ENCODE peak calls at places on chromosomes 5 and 9, in four cellular contexts. I is HL-60, N is right atrium auricular region, Q is heart left ventricle. C is an unnamed sample.

GRCh38 chr5:108295588-108296368 is 86.1 kb downstream of the FBXL17 start:
- DNase-seq in I (no peak), N (no peak), Q (no peak), C (no peak)

GRCh38 chr9:35609820-35610163 is 4.7 kb downstream of the TESK1 start:
- DNase-seq in I (no peak), N (no peak), Q (no peak), C (no peak)

GRCh38 chr5:174146556-174146955 is 101.0 kb downstream of the NSG2 start:
- DNase-seq in I (no peak), N (peak; percentile 13), Q (no peak), C (no peak)

GRCh38 chr5:74643160-74643562 is 2.6 kb upstream of the ENC1 start:
- DNase-seq in I (peak; percentile 44), N (no peak), Q (peak; percentile 25), C (peak; percentile 92)

GRCh38 chr9:136010176-136010575 is 49.0 kb upstream of the UBAC1 start:
- DNase-seq in I (no peak), N (no peak), Q (peak; percentile 22), C (no peak)

GRCh38 chr9:107260437-107261081 is 22.5 kb upstream of the RAD23B start:
- DNase-seq in I (peak; percentile 13), N (no peak), Q (no peak), C (no peak)

GRCh38 chr5:100824635-100825034 is 78.4 kb downstream of the ST8SIA4 start:
- DNase-seq in I (no peak), N (no peak), Q (no peak), C (no peak)

GRCh38 chr9:132008871-132009812 is 70.5 kb downstream of the MED27 start:
- DNase-seq in I (no peak), N (no peak), Q (no peak), C (no peak)

GRCh38 chr5:73674669-73675004 is 48.6 kb downstream of the ARHGEF28 start:
- DNase-seq in I (no peak), N (no peak), Q (no peak), C (no peak)

GRCh38 chr9:3794005-3794404 is 268.2 kb upstream of the RFX3 start:
- DNase-seq in I (no peak), N (no peak), Q (no peak), C (peak; percentile 56)

GRCh38 chr5:50874985-50875330 is 208.5 kb downstream of the PARP8 start:
- DNase-seq in I (peak; percentile 3), N (no peak), Q (no peak), C (no peak)

GRCh38 chr9:101462558-101462957 is 27.0 kb upstream of the ALDOB start:
- DNase-seq in I (no peak), N (no peak), Q (no peak), C (no peak)

GRCh38 chr5:132067451-132067850 is 6.1 kb upstream of the CSF2 start:
- DNase-seq in I (no peak), N (no peak), Q (no peak), C (no peak)

GRCh38 chr5:32630867-32631491 is 45.6 kb downstream of the SUB1 start:
- DNase-seq in I (no peak), N (no peak), Q (no peak), C (no peak)

GRCh38 chr9:37333288-37333687 is 89.2 kb upstream of the GRHPR start:
- DNase-seq in I (no peak), N (no peak), Q (no peak), C (no peak)
- TF ChIP-seq CTCF in I (no peak), N (no peak), Q (no peak), C (no peak)

GRCh38 chr5:179802950-179803562 is 3.6 kb downstream of the MGAT4B start:
- DNase-seq in I (no peak), N (no peak), Q (peak; percentile 22), C (no peak)

GRCh38 chr5:179800696-179801201 is 5.9 kb downstream of the MGAT4B start:
- DNase-seq in I (no peak), N (no peak), Q (no peak), C (no peak)

GRCh38 chr5:179803651-179804598 is 2.7 kb downstream of the MGAT4B start:
- DNase-seq in I (peak; percentile 94), N (no peak), Q (peak; percentile 37), C (no peak)

GRCh38 chr5:179801304-179802206 is 5.1 kb downstream of the MGAT4B start:
- DNase-seq in I (peak; percentile 88), N (no peak), Q (peak; percentile 82), C (no peak)

DNA sequence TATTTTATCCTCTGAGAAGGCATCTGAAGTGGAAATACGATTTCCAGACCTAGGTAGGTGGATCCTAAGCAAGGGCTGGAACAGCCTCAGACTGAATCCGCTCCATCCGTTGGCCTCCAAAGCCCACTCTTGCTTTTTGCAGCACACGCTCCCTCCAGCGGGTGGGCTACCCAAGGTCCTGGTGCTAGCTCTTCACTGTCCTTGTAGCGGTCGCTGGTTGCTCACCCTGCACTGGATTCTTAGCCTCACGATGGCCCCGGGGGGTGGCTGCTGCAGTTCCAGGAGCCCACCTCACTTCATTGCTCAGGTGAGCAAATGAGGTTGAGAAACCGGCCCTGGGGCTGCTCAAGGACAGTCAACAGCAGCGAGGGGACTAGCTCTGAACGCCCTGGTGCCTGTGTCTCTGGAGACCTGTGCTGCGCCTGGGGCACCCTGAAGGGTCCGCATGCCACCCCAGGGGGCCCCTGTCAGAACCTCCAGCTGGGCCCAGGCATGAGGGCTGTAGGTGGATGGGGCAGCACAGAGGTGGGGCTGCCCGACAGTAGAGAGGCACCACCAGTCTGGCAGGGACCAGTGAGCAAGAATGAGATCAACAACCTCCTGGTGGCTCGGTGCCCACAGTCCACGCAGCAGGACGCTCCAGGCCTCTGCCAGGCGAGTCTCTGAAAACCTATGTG is 4.3 kb downstream of the MGAT4B start:
- DNase-seq in I (no peak), N (no peak), Q (peak; percentile 50), C (no peak)
- H3K4me3 ChIP-seq in I (no peak overlapping the region), N (no peak overlapping the region), Q (no peak overlapping the region), C (no peak overlapping the region)

DNA sequence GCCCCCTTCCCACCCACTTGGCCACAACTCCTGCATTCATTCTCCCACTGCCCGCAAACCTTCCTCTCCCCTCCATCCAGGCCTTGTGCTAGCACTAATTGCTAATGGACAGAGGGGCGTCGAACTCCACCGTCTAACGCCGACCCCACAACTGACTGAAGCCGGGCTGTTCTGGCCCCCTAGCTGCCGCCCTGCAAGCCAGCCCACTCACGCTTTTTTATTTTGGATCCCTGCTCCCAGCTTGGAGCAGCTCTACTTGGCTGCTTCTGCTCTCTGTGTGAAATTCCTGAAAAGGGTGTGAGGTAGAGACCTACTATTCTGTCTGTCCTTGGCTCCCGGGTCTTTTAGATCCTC is 704 bp upstream of the ASTN2 start:
- DNase-seq in I (no peak), N (no peak), Q (no peak), C (no peak)
- H3K27me3 ChIP-seq in I (peaks cover 40% of the 10 kb centered on the region), N (peaks cover 21% of the 10 kb centered on the region), Q (peaks cover 42% of the 10 kb centered on the region), C (peaks cover 42% of the 10 kb centered on the region)

DNA sequence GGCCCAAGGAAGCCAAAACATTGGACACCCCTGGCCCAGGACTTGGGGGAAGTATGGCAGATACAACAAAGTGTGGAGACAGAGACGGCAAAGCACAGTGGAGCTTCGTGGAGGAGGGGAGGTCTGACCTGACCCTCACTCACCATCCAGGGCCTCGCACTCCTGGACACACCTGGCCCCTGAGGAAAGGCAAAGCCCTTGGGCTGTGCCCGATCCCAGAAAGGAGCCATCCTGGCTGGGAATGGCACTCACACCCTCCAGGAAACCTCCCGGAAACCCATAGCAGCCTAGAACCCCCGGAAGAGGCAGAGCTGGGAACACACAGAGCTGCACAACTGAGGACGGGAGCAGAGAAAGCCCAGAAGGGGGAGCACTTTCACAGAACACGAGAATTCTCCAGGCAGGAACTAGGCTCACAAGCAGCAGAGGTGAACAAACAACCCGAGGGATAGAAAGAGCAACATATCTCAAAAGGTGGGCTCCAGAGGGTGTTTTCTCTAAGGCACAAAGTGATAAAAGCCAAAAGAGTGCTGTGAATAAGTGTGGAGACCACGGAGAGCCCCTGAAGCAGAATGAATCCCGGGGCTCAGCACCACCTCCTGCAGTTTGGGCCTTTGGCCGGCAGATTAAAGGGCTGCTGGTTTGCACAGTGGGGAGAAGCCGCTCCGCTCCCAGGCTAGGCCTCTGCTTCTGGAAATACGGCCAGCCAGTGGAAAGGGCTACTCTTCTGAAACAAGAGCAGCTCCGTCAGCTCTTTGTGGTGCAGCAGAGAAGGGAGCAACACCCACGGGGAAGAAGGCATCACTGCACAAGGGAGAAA is 108.2 kb downstream of the UBE2R2 start:
- DNase-seq in I (peak; percentile 19), N (peak; percentile 72), Q (peak; percentile 43), C (peak; percentile 14)
- TF ChIP-seq CTCF in I (peak; percentile 17), N (peak; percentile 32), Q (peak; percentile 72), C (peak; percentile 67)

GRCh38 chr5:40166757-40167156 is 513.0 kb upstream of the PTGER4 start:
- DNase-seq in I (no peak), N (no peak), Q (no peak), C (no peak)

GRCh38 chr5:40172721-40173120 is 507.0 kb upstream of the PTGER4 start:
- DNase-seq in I (no peak), N (no peak), Q (no peak), C (no peak)

GRCh38 chr5:40167283-40167682 is 512.4 kb upstream of the PTGER4 start:
- DNase-seq in I (no peak), N (no peak), Q (no peak), C (no peak)

GRCh38 chr5:40165789-40166728 is 513.7 kb upstream of the PTGER4 start:
- DNase-seq in I (no peak), N (no peak), Q (no peak), C (no peak)

GRCh38 chr5:40171971-40172370 is 507.7 kb upstream of the PTGER4 start:
- DNase-seq in I (no peak), N (no peak), Q (no peak), C (peak; percentile 41)
- H3K4me3 ChIP-seq in I (no peak overlapping the region), N (no peak overlapping the region), Q (no peak overlapping the region), C (no peak overlapping the region)